ENCODE peak calls at places on chromosomes 5 and 9, in seven cellular contexts. E is PC-3; T is lower lobe of right lung; M is stimulated activated CD8-positive, alpha-beta memory T cell treated with anti-CD3 and anti-CD28 coated beads, Interleukin-2, amount 100 ng/mL, for 1 hour; C is mammary epithelial cell; A is activated T-cell treated with anti-CD3 and anti-CD28 coated beads for 1 hour; X is HT1080. K is an unnamed sample.

GRCh38 chr5:141783599-141784296 is 94.5 kb downstream of the PCDH1 start:
- DNase-seq in E (no peak), T (no peak), M (no peak), C (peak; percentile 67), A (no peak), X (no peak), K (no peak)

GRCh38 chr5:159891371-159891770 is 24.9 kb upstream of the ADRA1B start:
- DNase-seq in E (peak; percentile 62), T (no peak), M (no peak), C (no peak), A (no peak), X (no peak), K (no peak)

GRCh38 chr5:89120719-89121118 is 237.7 kb upstream of the MEF2C start:
- DNase-seq in E (no peak), T (no peak), M (no peak), C (peak; percentile 43), A (no peak), X (no peak), K (no peak)

GRCh38 chr9:4042966-4043365 is 256.9 kb downstream of the GLIS3 start:
- DNase-seq in E (no peak), T (no peak), M (no peak), C (no peak), A (no peak), X (no peak), K (no peak)

GRCh38 chr5:32814620-32815019 is 103.5 kb downstream of the NPR3 start:
- DNase-seq in E (peak; percentile 84), T (no peak), M (no peak), C (peak; percentile 41), A (no peak), X (no peak), K (no peak)

GRCh38 chr9:27348785-27349489 is 52.0 kb upstream of the EQTN start:
- DNase-seq in E (no peak), T (no peak), M (no peak), C (no peak), A (no peak), X (no peak), K (no peak)

GRCh38 chr5:168681556-168682183 is 102.5 kb upstream of the PANK3 start:
- DNase-seq in E (no peak), T (no peak), M (no peak), C (peak; percentile 27), A (no peak), X (peak; percentile 20), K (no peak)

GRCh38 chr9:108058137-108058779 is 568.7 kb upstream of the KLF4 start:
- DNase-seq in E (no peak), T (no peak), M (no peak), C (no peak), A (no peak), X (no peak), K (no peak)

GRCh38 chr9:93052791-93053540 is 5.5 kb upstream of the SUSD3 start:
- DNase-seq in E (no peak), T (peak; percentile 67), M (no peak), C (no peak), A (no peak), X (no peak), K (no peak)

GRCh38 chr9:99848447-99848846 is 26.8 kb downstream of the NR4A3 start:
- DNase-seq in E (no peak), T (no peak), M (no peak), C (no peak), A (no peak), X (no peak), K (no peak)

GRCh38 chr5:59436364-59437158 is 457.0 kb downstream of the PDE4D start:
- DNase-seq in E (no peak), T (no peak), M (no peak), C (no peak), A (no peak), X (no peak), K (no peak)

GRCh38 chr5:154276932-154277331 is 86.4 kb downstream of the GALNT10 start:
- DNase-seq in E (peak; percentile 47), T (no peak), M (no peak), C (peak; percentile 25), A (no peak), X (peak; percentile 72), K (no peak)

GRCh38 chr5:40478766-40479165 is 200.9 kb upstream of the PTGER4 start:
- DNase-seq in E (no peak), T (no peak), M (no peak), C (no peak), A (no peak), X (no peak), K (no peak)

GRCh38 chr5:178416919-178417318 is 173.3 kb downstream of the COL23A1 start:
- DNase-seq in E (peak; percentile 85), T (no peak), M (no peak), C (peak; percentile 12), A (no peak), X (peak; percentile 43), K (no peak)

GRCh38 chr5:175305251-175305650 is 138.7 kb downstream of the DRD1 start:
- DNase-seq in E (no peak), T (no peak), M (no peak), C (no peak), A (no peak), X (no peak), K (no peak)

GRCh38 chr5:125717209-125717608 is 706.0 kb upstream of the GRAMD2B start:
- DNase-seq in E (peak; percentile 41), T (no peak), M (no peak), C (peak; percentile 74), A (no peak), X (peak; percentile 94), K (no peak)

GRCh38 chr9:95285307-95285706 is 32.2 kb downstream of the FANCC start:
- DNase-seq in E (no peak), T (no peak), M (no peak), C (no peak), A (no peak), X (no peak), K (no peak)

GRCh38 chr5:158126442-158127399 is 267.8 kb upstream of the CLINT1 start:
- DNase-seq in E (no peak), T (no peak), M (no peak), C (no peak), A (no peak), X (no peak), K (no peak)

GRCh38 chr9:98783518-98784226 is 12.7 kb downstream of the ANKS6 start:
- DNase-seq in E (no peak), T (no peak), M (no peak), C (no peak), A (no peak), X (no peak), K (no peak)

GRCh38 chr5:33944543-33945132 is 8.5 kb downstream of the RXFP3 start:
- DNase-seq in E (no peak), T (no peak), M (no peak), C (no peak), A (no peak), X (no peak), K (no peak)

GRCh38 chr5:68252678-68253520 is 37.3 kb downstream of the PIK3R1 start:
- DNase-seq in E (peak; percentile 45), T (no peak), M (peak; percentile 17), C (peak; percentile 59), A (no peak), X (peak; percentile 44), K (peak; percentile 31)

GRCh38 chr9:138008081-138008841 is 130.7 kb downstream of the CACNA1B start:
- DNase-seq in E (no peak), T (no peak), M (no peak), C (no peak), A (no peak), X (peak; percentile 28), K (no peak)

GRCh38 chr9:115717711-115718173 is 435.8 kb upstream of the PAPPA start:
- DNase-seq in E (no peak), T (no peak), M (no peak), C (peak; percentile 37), A (no peak), X (peak; percentile 60), K (no peak)

GRCh38 chr5:33612386-33612785 is 171.6 kb downstream of the TARS1 start:
- DNase-seq in E (peak; percentile 81), T (no peak), M (no peak), C (peak; percentile 38), A (no peak), X (peak; percentile 83), K (no peak)

GRCh38 chr9:90988318-90988717 is 186.7 kb downstream of the SYK start:
- DNase-seq in E (peak; percentile 31), T (no peak), M (no peak), C (peak; percentile 55), A (no peak), X (no peak), K (no peak)

GRCh38 chr5:148820778-148821395 is 5.5 kb upstream of the ADRB2 start:
- DNase-seq in E (peak; percentile 84), T (no peak), M (no peak), C (peak; percentile 37), A (no peak), X (peak; percentile 27), K (no peak)

GRCh38 chr5:171927345-171927941 is 79.0 kb downstream of the FBXW11 start:
- DNase-seq in E (peak; percentile 38), T (no peak), M (no peak), C (no peak), A (no peak), X (no peak), K (no peak)